ENCODE peak calls at places on chromosomes 4 and X, in four cellular contexts. A, I, Z and U are unnamed samples.

GRCh38 chr4:90118547-90119211 is 8.5 kb upstream of the CCSER1 start:
- DNase-seq in I (no peak), A (no peak), Z (no peak), U (peak)

GRCh38 chrX:46446727-46447378 is 98.4 kb downstream of the ZNF674 start:
- DNase-seq in A (peak), I (peak), Z (peak), U (peak)

GRCh38 chrX:1511150-1511549 is 25.8 kb downstream of the P2RY8 start:
- DNase-seq in A (no peak), Z (no peak), I (no peak), U (no peak)

GRCh38 chr4:100348472-100348871 is 158.2 kb upstream of the DDIT4L start:
- DNase-seq in Z (peak), I (no peak), A (no peak), U (no peak)

GRCh38 chr4:32147446-32148064 is 1427.4 kb downstream of the PCDH7 start:
- DNase-seq in Z (no peak), A (no peak), I (no peak), U (no peak)

GRCh38 chrX:119156241-119156640 is 28.6 kb upstream of the KIAA1210 start:
- DNase-seq in A (no peak), Z (no peak), I (no peak), U (no peak)

GRCh38 chr4:29852537-29852936 is 867.6 kb upstream of the PCDH7 start:
- DNase-seq in Z (no peak), A (no peak), I (no peak), U (no peak)

GRCh38 chr4:125741825-125742452 is 427.2 kb downstream of the FAT4 start:
- DNase-seq in Z (peak), I (peak), A (no peak), U (peak)

GRCh38 chr4:3217771-3218170 is 31.2 kb upstream of the MSANTD1 start:
- DNase-seq in Z (no peak), A (no peak), I (no peak), U (no peak)

GRCh38 chr4:180665994-180666818 is 1577.0 kb upstream of the TENM3 start:
- DNase-seq in Z (peak), A (peak), I (peak), U (peak)

GRCh38 chr4:159006202-159006601 is 96.7 kb upstream of the RAPGEF2 start:
- DNase-seq in A (no peak), I (no peak), Z (peak), U (no peak)

GRCh38 chrX:16431266-16431665 is 218.7 kb upstream of the S100G start:
- DNase-seq in Z (no peak), A (no peak), I (no peak), U (no peak)

GRCh38 chr4:147481577-147482109 is 746 bp downstream of the EDNRA start:
- DNase-seq in Z (peak), A (no peak), I (no peak), U (peak)

GRCh38 chrX:39766882-39767281 is 330.9 kb downstream of the BCOR start:
- DNase-seq in A (no peak), I (no peak), Z (no peak), U (no peak)

GRCh38 chrX:17542123-17542522 is 167.1 kb downstream of the NHS start:
- DNase-seq in Z (no peak), A (no peak), I (no peak), U (no peak)

GRCh38 chr4:14771091-14771490 is 231.2 kb upstream of the CPEB2 start:
- DNase-seq in A (no peak), I (no peak), Z (no peak), U (no peak)

GRCh38 chr4:130808492-130808891 is 1712.5 kb downstream of the C4orf33 start:
- DNase-seq in Z (no peak), A (no peak), I (no peak), U (no peak)

GRCh38 chrX:129738466-129739308 is at the start of gene XPNPEP2:
- DNase-seq in A (no peak), I (no peak), Z (peak), U (no peak)

GRCh38 chrX:21479695-21480280 is 105.6 kb downstream of the CNKSR2 start:
- DNase-seq in A (peak), I (peak), Z (peak), U (peak)

GRCh38 chr4:17846256-17846655 is 35.5 kb downstream of the NCAPG start:
- DNase-seq in Z (no peak), I (no peak), A (peak), U (no peak)

GRCh38 chrX:6325437-6325836 is 96.8 kb upstream of the NLGN4X start:
- DNase-seq in I (no peak), A (no peak), Z (no peak), U (no peak)

GRCh38 chr4:96675420-96675819 is 835.5 kb downstream of the PDHA2 start:
- DNase-seq in Z (no peak), I (no peak), A (no peak), U (no peak)

GRCh38 chr4:92304073-92304472 is 307 bp downstream of the GRID2 start:
- DNase-seq in I (peak), A (no peak), Z (no peak), U (no peak)

GRCh38 chrX:10851809-10852208 is 231.4 kb upstream of the MID1 start:
- DNase-seq in I (no peak), Z (no peak), A (no peak), U (no peak)

GRCh38 chr4:99024481-99025275 is 29.2 kb downstream of the METAP1 start:
- DNase-seq in A (no peak), Z (no peak), I (no peak), U (no peak)

GRCh38 chrX:14673764-14674163 is 144.4 kb downstream of the GLRA2 start:
- DNase-seq in A (peak), I (peak), Z (peak), U (peak)

GRCh38 chrX:132077912-132078311 is 49.9 kb downstream of the FRMD7 start:
- DNase-seq in I (no peak), A (no peak), Z (no peak), U (no peak)

GRCh38 chr4:183610033-183610432 is 49.0 kb downstream of the RWDD4 start:
- DNase-seq in A (no peak), I (no peak), Z (no peak), U (no peak)

GRCh38 chr4:29553842-29554241 is 1166.3 kb upstream of the PCDH7 start:
- DNase-seq in I (no peak), A (no peak), Z (no peak), U (no peak)

GRCh38 chr4:189090174-189090814 is 850.4 kb upstream of the FRG1 start:
- DNase-seq in I (no peak), A (no peak), Z (peak), U (no peak)
- TF ChIP-seq CTCF in I (no peak), A (peak), Z (peak), U (no peak)

GRCh38 chr4:340011-340410 is 2.4 kb downstream of the ZNF141 start:
- DNase-seq in A (no peak), Z (no peak), I (no peak), U (no peak)
- TF ChIP-seq CTCF in A (peak), Z (peak), I (no peak), U (no peak)

GRCh38 chrX:140664939-140665338 is 44.6 kb upstream of the LINC00632 start:
- DNase-seq in A (no peak), Z (peak), I (peak), U (no peak)

DNA sequence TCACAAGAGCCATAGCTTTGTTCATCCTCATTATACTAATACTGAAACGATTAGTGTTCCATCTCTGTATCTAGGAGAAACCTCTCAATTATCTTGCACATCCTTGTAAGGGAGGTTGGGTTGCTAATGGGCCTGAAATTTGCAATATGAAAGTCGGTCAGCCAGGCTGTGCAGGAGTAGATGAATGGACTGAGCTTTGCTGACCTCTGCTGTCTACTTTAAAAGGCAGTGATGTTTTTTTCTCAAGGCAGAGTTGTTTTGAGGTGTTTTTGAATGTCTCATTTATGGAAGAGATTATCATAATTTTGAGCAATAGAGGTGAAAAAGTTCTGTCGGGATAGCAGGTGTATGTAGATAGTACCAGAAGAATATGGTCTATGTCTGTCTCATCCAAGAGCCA is 47.9 kb upstream of the LINC00632 start:
- DNase-seq in Z (peak), A (no peak), I (no peak), U (no peak)
- TF ChIP-seq CTCF in Z (peak), A (no peak), I (peak), U (no peak)

GRCh38 chr4:6697096-6697495 is 3.4 kb downstream of the S100P start:
- DNase-seq in Z (no peak), I (no peak), A (no peak), U (no peak)

GRCh38 chr4:6696611-6697010 is 2.9 kb downstream of the S100P start:
- DNase-seq in I (no peak), Z (no peak), A (no peak), U (no peak)

GRCh38 chr4:6694177-6694901 is 661 bp downstream of the S100P start:
- DNase-seq in A (no peak), Z (no peak), I (no peak), U (no peak)

GRCh38 chr4:6693274-6694176 is at the start of gene S100P:
- DNase-seq in I (no peak), A (no peak), Z (peak), U (no peak)

DNA sequence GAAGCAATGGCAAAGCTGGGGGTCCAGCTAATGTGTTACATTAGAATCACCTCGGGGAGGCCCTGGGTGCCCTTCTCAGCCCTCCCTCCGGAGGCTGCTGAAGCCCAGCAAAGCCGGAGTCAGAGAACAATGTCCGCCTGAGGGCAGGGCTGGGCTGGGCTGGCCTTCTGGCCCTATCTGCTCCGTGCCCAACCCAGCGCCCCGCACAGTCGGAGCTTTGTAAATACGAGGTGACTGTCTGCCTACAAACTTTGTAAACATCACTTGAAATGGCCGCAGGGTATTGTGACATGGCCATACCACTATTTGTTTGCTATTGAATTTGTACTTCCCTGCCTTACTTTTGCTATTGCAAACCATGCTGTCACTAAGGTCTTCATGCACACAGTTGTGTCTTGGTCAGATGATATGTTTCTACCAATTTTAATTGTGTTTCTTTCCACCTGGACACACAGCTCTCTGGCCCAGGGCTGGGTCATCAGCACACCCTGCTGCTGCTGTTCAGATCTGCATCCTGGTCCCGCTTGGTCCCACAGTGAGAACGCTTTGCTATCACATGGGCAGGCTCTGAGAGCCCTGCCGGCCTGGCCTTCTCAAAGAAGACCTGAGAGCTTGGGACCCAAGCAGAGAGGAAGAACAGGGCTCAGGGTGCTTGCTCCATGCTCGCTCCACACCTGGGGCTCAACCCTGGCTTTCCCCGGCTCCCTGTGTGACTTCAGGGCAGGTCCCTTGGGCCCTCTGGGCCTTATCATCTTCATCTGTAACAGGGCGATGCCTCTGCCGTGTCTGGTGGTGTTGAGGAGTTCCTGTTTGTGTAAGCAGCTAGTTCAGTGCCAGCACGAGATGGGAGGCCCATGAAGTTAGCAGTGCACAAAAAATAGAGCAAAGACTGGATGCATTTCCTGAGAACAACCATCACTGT is 2.2 kb downstream of the S100P start:
- DNase-seq in I (no peak), A (no peak), Z (no peak), U (no peak)
- TF ChIP-seq CTCF in I (no peak), A (no peak), Z (no peak), U (no peak)

DNA sequence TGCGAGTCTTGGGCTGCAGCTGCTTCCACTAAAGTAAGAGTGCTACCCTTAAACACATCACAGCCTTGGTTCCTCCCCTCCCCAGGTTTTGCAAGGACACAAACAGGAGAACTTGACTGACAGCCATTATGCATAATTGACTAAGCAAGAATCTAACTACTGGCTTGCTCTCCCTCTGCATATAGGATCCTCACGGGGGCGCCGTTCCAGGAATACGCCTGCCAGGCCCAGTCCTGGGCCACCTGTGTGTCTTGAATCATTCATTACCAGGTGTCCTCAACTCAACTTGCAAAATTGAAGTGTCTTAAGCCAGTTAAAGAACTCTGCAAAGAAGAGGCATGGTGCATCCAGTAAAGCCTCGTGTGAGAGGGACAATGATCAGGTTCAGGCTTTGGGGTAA is 273.3 kb upstream of the HS3ST1 start:
- DNase-seq in I (no peak), Z (no peak), A (no peak), U (no peak)
- TF ChIP-seq CTCF in I (no peak), Z (no peak), A (no peak), U (no peak)

DNA sequence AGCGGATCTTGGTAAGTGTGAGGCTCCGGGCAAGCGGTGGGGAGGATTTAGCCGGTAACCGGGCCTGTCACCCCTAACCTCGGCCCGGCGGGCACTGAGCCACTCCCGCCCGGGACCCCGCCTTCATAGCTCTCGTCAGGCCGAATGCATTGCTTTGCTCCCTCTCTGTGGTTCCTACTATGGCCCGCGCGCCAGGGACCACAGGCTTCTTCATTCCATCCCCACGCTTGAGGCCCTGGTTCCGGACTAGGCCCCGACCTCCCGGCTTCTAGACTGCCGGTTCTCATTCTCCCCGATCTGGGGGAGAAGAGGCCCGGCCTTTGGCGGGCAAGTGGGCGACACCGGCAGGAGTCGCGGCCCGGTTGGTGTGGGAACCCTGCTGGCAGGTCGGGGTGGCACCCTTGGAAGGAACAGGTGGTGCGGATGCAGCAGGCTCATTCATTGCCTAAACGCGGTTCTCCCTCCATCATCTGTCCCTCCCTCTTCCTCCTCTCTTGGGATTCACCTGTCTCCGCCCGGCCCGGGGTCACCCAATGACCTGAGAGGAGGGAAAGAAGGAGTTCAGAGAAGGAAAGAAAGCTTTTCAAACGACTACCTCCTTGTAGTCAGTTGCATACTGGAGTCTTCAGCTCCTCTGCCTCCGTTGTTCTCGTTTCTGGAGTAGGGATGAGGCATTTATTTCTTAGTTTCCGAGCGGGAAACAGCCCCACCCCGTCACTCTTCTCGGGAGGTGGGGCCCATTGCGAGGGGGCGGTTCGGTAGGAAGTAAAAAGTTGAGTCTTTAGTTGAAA is at the start of gene NDUFC1:
- DNase-seq in Z (peak), A (no peak), I (peak), U (peak)
- TF ChIP-seq CTCF in Z (peak), A (peak), I (no peak), U (no peak)

DNA sequence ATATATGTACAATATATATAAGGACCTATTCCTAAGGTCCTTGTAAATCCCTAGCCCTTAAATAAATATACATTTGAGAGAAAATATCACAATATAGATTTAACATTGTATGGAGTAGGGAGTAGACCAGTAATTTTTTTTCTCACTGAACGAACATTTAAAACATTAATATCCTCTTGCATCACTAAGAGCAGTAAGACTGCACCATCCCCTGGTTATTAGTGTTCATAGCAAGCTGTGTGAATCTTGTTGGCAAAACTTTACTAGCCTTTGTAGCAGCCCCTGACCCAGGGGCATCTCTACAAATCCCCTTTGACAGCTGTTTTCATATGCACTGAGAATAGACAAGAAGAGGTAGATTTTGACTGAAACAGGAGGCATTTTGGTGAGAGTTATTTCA is 146.5 kb downstream of the IL1RAPL2 start:
- DNase-seq in A (no peak), I (no peak), Z (no peak), U (no peak)
- TF ChIP-seq CTCF in A (no peak), I (no peak), Z (no peak), U (no peak)

GRCh38 chrX:153909024-153909979 is 4.8 kb downstream of the AVPR2 start:
- DNase-seq in A (no peak), I (peak), Z (no peak), U (peak)

GRCh38 chrX:153908219-153908875 is 3.9 kb downstream of the AVPR2 start:
- DNase-seq in Z (no peak), I (no peak), A (no peak), U (no peak)

GRCh38 chrX:153906126-153906917 is 1.8 kb downstream of the AVPR2 start:
- DNase-seq in Z (no peak), A (no peak), I (no peak), U (no peak)

GRCh38 chrX:153905481-153906095 is 1.1 kb downstream of the AVPR2 start:
- DNase-seq in I (no peak), Z (no peak), A (no peak), U (no peak)

GRCh38 chrX:153907456-153907855 is 3.0 kb downstream of the AVPR2 start:
- DNase-seq in Z (no peak), I (no peak), A (no peak), U (no peak)
- TF ChIP-seq CTCF in Z (no peak), I (no peak), A (no peak), U (no peak)